ENCODE peak calls at places on chromosomes 11 and 22, in nine cellular contexts. F, O, U, S, X, G, W, Z and C are unnamed samples.

GRCh38 chr11:71323876-71324526 is 71.6 kb upstream of the SHANK2 start:
- DNase-seq in O (no peak), Z (no peak), S (no peak), U (no peak), W (no peak), X (no peak), G (no peak), F (no peak), C (no peak)

GRCh38 chr22:19337137-19337536 is 45.6 kb upstream of the CLTCL1 start:
- DNase-seq in F (no peak), Z (no peak), O (no peak), U (no peak), G (no peak), W (no peak), X (no peak), S (no peak), C (no peak)

GRCh38 chr11:132610216-132610615 is 922.1 kb downstream of the OPCML start:
- DNase-seq in U (no peak), X (no peak), Z (no peak), G (no peak), W (no peak), F (no peak), O (no peak), S (peak), C (no peak)

GRCh38 chr11:42239102-42239501 is 779.6 kb upstream of the LRRC4C start:
- DNase-seq in U (no peak), S (peak), W (no peak), G (no peak), X (no peak), Z (no peak), O (peak), F (peak), C (no peak)

GRCh38 chr11:132471491-132471890 is 1060.8 kb downstream of the OPCML start:
- DNase-seq in X (no peak), F (peak), Z (no peak), S (no peak), W (no peak), O (no peak), U (no peak), G (no peak), C (no peak)

GRCh38 chr11:40338739-40339138 is 1120.7 kb downstream of the LRRC4C start:
- DNase-seq in W (no peak), Z (no peak), X (no peak), U (no peak), F (peak), G (no peak), O (peak), S (peak), C (no peak)

GRCh38 chr22:25057013-25057881 is 104.7 kb downstream of the KIAA1671 start:
- DNase-seq in Z (peak), W (peak), G (peak), F (peak), X (peak), O (peak), S (peak), U (peak), C (peak)

GRCh38 chr22:36510384-36510783 is 3.5 kb upstream of the FOXRED2 start:
- DNase-seq in F (peak), U (no peak), Z (no peak), O (no peak), G (no peak), W (no peak), S (no peak), X (no peak), C (no peak)

GRCh38 chr11:69312418-69313399 is 18.8 kb downstream of the MYEOV start:
- DNase-seq in S (no peak), F (no peak), U (no peak), Z (peak), G (no peak), X (no peak), W (no peak), O (no peak), C (no peak)

GRCh38 chr11:119641991-119642745 is 86.8 kb downstream of the NECTIN1 start:
- DNase-seq in G (no peak), F (peak), W (no peak), S (no peak), U (no peak), O (peak), X (no peak), Z (peak), C (no peak)

GRCh38 chr11:19595499-19595839 is 117.2 kb upstream of the NAV2 start:
- DNase-seq in S (no peak), G (no peak), X (no peak), Z (no peak), F (no peak), O (no peak), U (no peak), W (no peak), C (no peak)

GRCh38 chr22:26573026-26573662 is 16.8 kb downstream of the TPST2 start:
- DNase-seq in O (no peak), S (peak), F (no peak), G (peak), U (no peak), W (no peak), Z (peak), X (no peak), C (no peak)

GRCh38 chr22:50157976-50158375 is 12.6 kb upstream of the PANX2 start:
- DNase-seq in F (peak), W (peak), U (no peak), X (peak), S (no peak), G (peak), Z (no peak), O (peak), C (no peak)

GRCh38 chr22:45460288-45461109 is 42.2 kb upstream of the FBLN1 start:
- DNase-seq in U (no peak), W (peak), S (peak), G (no peak), O (no peak), Z (peak), F (no peak), X (no peak), C (no peak)

GRCh38 chr11:68844801-68845200 is 3.1 kb upstream of the CPT1A start:
- DNase-seq in S (no peak), G (no peak), W (no peak), U (no peak), X (no peak), O (no peak), F (no peak), Z (no peak), C (no peak)

GRCh38 chr11:15750535-15751297 is 605.6 kb downstream of the SOX6 start:
- DNase-seq in S (no peak), Z (no peak), F (no peak), U (no peak), X (no peak), G (no peak), O (no peak), W (no peak), C (no peak)

GRCh38 chr22:47837703-47838102 is 1075.3 kb downstream of the TBC1D22A start:
- DNase-seq in W (no peak), G (no peak), F (peak), U (peak), X (peak), S (no peak), Z (no peak), O (no peak), C (no peak)

GRCh38 chr11:2328656-2329354 is 27.0 kb downstream of the TSPAN32 start:
- DNase-seq in W (no peak), Z (no peak), S (no peak), X (no peak), O (no peak), G (no peak), F (no peak), U (no peak), C (no peak)

GRCh38 chr11:102405501-102405900 is 47.1 kb downstream of the TMEM123 start:
- DNase-seq in F (no peak), U (no peak), O (no peak), S (no peak), G (no peak), Z (no peak), W (no peak), X (no peak), C (no peak)

GRCh38 chr11:134331565-134332188 is at the start of gene GLB1L2:
- DNase-seq in F (peak), G (peak), U (peak), W (peak), Z (peak), X (peak), O (peak), S (no peak), C (peak)

GRCh38 chr11:115226556-115226955 is 277.7 kb downstream of the CADM1 start:
- DNase-seq in S (peak), F (peak), X (peak), W (no peak), O (no peak), U (no peak), G (no peak), Z (no peak), C (no peak)

GRCh38 chr22:50269573-50270301 is 443 bp downstream of the MAPK11 start:
- DNase-seq in W (no peak), S (peak), F (peak), O (no peak), U (peak), G (no peak), Z (no peak), X (no peak), C (no peak)

GRCh38 chr11:46414466-46414796 is 22.9 kb upstream of the CHRM4 start:
- DNase-seq in W (no peak), F (no peak), O (no peak), U (no peak), S (no peak), G (no peak), X (no peak), Z (no peak), C (no peak)

GRCh38 chr11:93773045-93773477 is 11.0 kb upstream of the MED17 start:
- DNase-seq in W (no peak), U (no peak), X (peak), Z (no peak), G (no peak), O (no peak), F (no peak), S (no peak), C (peak)

GRCh38 chr11:106424111-106424510 is 346.6 kb downstream of the AASDHPPT start:
- DNase-seq in O (peak), W (no peak), F (peak), Z (no peak), G (no peak), X (no peak), U (no peak), S (peak), C (no peak)

GRCh38 chr11:6531267-6531752 is 34.2 kb downstream of the DNHD1 start:
- DNase-seq in O (peak), Z (no peak), F (peak), G (no peak), W (no peak), U (peak), S (peak), X (no peak), C (no peak)

DNA sequence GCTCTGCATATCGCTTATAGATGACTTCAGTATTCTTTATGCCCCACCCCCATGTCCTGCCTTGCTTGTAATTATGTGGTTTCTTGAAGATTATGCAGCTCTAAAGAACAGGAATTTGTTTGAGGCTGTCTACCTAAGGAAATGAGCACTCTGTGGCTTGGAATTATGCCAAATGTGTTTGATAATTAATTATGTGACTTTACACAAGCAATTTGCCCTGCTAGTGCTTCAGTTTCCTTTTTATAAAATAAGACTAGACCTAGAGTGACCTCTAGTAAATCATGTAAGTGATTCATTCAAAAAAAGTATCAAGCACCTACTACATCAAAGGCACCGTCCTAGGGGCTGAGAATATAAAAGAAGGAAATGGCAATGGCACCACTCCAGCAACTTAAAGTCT is 491.5 kb upstream of the KIRREL3 start:
- DNase-seq in S (peak), W (no peak), F (no peak), G (no peak), X (no peak), Z (no peak), U (no peak), O (no peak), C (no peak)
- TF ChIP-seq CTCF in S (no peak), W (no peak), F (no peak), G (no peak), X (no peak), Z (no peak), U (no peak), O (no peak), C (no peak)

GRCh38 chr11:30960387-30960992 is 374.3 kb upstream of the MPPED2 start:
- DNase-seq in Z (no peak), F (peak), S (peak), X (no peak), U (peak), W (no peak), G (no peak), O (peak), C (no peak)
- TF ChIP-seq CTCF in Z (peak), F (peak), S (peak), X (peak), U (peak), W (peak), G (no peak), O (peak), C (peak)

GRCh38 chr11:117315285-117316196 is 515 bp downstream of the BACE1 start:
- DNase-seq in G (no peak), W (no peak), O (no peak), U (no peak), Z (peak), S (no peak), F (no peak), X (no peak), C (no peak)

GRCh38 chr11:117313828-117314768 is 2.0 kb downstream of the BACE1 start:
- DNase-seq in W (no peak), F (no peak), S (no peak), U (no peak), O (no peak), X (no peak), G (no peak), Z (peak), C (no peak)

GRCh38 chr11:117318738-117319137 is 2.7 kb upstream of the BACE1 start:
- DNase-seq in W (no peak), Z (no peak), F (no peak), O (no peak), U (no peak), G (no peak), S (no peak), X (no peak), C (no peak)

GRCh38 chr11:117314840-117315239 is 1.2 kb downstream of the BACE1 start:
- DNase-seq in U (no peak), S (no peak), O (no peak), X (no peak), G (no peak), Z (no peak), F (no peak), W (no peak), C (no peak)

DNA sequence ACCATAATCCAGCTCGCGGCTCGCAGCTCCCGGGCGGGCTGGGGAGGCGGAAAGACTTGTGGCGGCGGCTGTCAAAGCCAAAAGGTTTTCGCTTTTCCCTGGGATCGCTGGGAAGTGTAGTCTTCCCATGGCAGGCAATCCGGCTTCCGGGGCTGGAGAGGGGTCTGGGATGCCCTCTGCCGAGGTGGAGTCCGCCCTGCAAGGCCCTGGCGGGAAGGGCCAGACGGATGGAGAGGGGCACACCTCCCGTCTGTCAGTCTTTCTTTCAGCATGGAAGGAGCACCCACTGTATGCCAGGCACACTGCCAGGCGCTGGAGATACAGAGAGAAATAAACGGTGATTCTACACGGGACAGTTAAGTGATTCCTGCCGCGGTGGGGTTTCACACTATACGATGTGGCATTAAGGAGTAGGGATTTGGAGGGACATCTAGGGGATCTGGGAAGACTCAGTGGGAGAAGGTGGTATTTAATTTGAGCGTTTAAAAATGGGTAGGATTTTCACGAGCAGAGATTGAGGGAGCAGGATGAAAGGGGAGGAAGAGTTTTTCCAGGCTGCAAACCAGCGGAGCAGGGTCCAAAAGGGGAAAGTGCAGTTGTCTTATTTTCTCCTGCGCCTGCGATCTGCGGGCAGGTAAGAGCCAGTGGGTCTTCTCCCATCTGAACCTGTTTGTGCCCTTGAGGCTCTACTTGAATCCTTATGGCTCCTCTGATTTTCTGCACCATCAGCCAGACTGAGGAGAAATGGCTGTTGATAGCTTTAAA is at the start of gene BACE1:
- DNase-seq in U (peak), O (peak), W (peak), X (peak), Z (peak), S (peak), G (peak), F (peak), C (peak)
- TF ChIP-seq CTCF in U (peak), O (peak), W (peak), X (peak), Z (no peak), S (peak), G (peak), F (peak), C (peak)

GRCh38 chr22:48871176-48871840 is 956.4 kb downstream of the BRD1 start:
- DNase-seq in X (no peak), W (no peak), O (no peak), G (no peak), S (no peak), F (no peak), Z (no peak), U (no peak), C (no peak)
- TF ChIP-seq CTCF in X (no peak), W (no peak), O (no peak), G (no peak), S (no peak), F (no peak), Z (no peak), U (no peak), C (no peak)

GRCh38 chr11:73306069-73306468 is 2.0 kb upstream of the ARHGEF17 start:
- DNase-seq in X (no peak), F (no peak), S (no peak), W (no peak), O (no peak), Z (no peak), G (no peak), U (no peak), C (no peak)
- TF ChIP-seq CTCF in X (peak), F (no peak), S (peak), W (no peak), O (no peak), Z (no peak), G (no peak), U (peak), C (peak)

GRCh38 chr22:43142881-43143562 is at the start of gene MCAT:
- DNase-seq in X (peak), O (peak), G (peak), W (peak), S (peak), F (peak), U (peak), Z (peak), C (peak)
- TF ChIP-seq CTCF in X (no peak), O (no peak), G (no peak), W (no peak), S (no peak), F (no peak), U (no peak), Z (no peak), C (no peak)

GRCh38 chr11:111762981-111763643 is 3.1 kb downstream of the PPP2R1B start:
- DNase-seq in Z (no peak), S (peak), X (no peak), F (no peak), U (no peak), G (no peak), W (no peak), O (no peak), C (no peak)
- TF ChIP-seq CTCF in Z (no peak), S (peak), X (no peak), F (peak), U (no peak), G (no peak), W (no peak), O (no peak), C (no peak)